ENCODE peak calls at places on chromosomes 11 and 22, in nine cellular contexts. H, W, J, X, Q, V, G, D and B are unnamed samples.

GRCh38 chr11:119051440-119052162 is 5.4 kb downstream of the HYOU1 start:
- DNase-seq in H (no peak), V (no peak), D (no peak), Q (no peak), X (no peak), J (no peak), W (no peak), G (no peak), B (no peak)

GRCh38 chr22:30340911-30341685 is 14.4 kb upstream of the TBC1D10A start:
- DNase-seq in Q (peak; percentile 70), X (no peak), H (no peak), V (no peak), D (no peak), J (no peak), W (no peak), G (no peak), B (peak; percentile 38)

GRCh38 chr11:66281001-66281400 is 3.0 kb downstream of the CNIH2 start:
- DNase-seq in J (no peak), W (no peak), D (no peak), V (no peak), Q (no peak), H (no peak), G (no peak), X (no peak), B (no peak)

GRCh38 chr11:72574046-72574445 is 100.2 kb downstream of the PDE2A start:
- DNase-seq in G (no peak), H (no peak), Q (no peak), X (no peak), D (no peak), J (no peak), V (no peak), W (no peak), B (no peak)

GRCh38 chr22:28075260-28075981 is 156.4 kb upstream of the PITPNB start:
- DNase-seq in G (no peak), W (no peak), D (peak; percentile 6), J (peak; percentile 72), H (no peak), X (peak; percentile 60), V (no peak), Q (no peak), B (peak; percentile 79)

GRCh38 chr11:112352907-112353306 is 92.2 kb upstream of the PLET1 start:
- DNase-seq in G (no peak), Q (no peak), J (no peak), V (no peak), W (no peak), H (no peak), X (no peak), D (no peak), B (peak; percentile 20)

GRCh38 chr22:28855355-28856094 is 27.8 kb upstream of the ZNRF3 start:
- DNase-seq in H (peak; percentile 5), W (peak; percentile 66), X (peak; percentile 37), J (peak; percentile 88), G (no peak), Q (peak; percentile 84), V (peak; percentile 66), D (peak; percentile 90), B (peak; percentile 58)

GRCh38 chr11:19951558-19952083 is 208.7 kb downstream of the DBX1 start:
- DNase-seq in V (no peak), G (no peak), D (peak; percentile 87), H (peak; percentile 4), J (peak; percentile 77), Q (peak; percentile 80), W (no peak), X (peak; percentile 33), B (peak; percentile 54)

GRCh38 chr22:41028841-41029240 is 63.6 kb upstream of the EP300 start:
- DNase-seq in D (no peak), Q (no peak), J (peak; percentile 97), H (no peak), G (no peak), V (no peak), W (no peak), X (peak; percentile 93), B (peak; percentile 92)

GRCh38 chr11:38305682-38306081 is 1707.6 kb upstream of the RAG2 start:
- DNase-seq in X (no peak), D (no peak), W (no peak), Q (no peak), G (no peak), V (no peak), H (no peak), J (peak; percentile 93), B (no peak)

GRCh38 chr11:77109236-77110019 is 6.8 kb downstream of the OMP start:
- DNase-seq in G (no peak), Q (no peak), H (peak; percentile 67), W (no peak), X (no peak), D (no peak), J (peak; percentile 45), V (no peak), B (peak; percentile 92)